ENCODE peak calls at places on chromosomes 5 and 9, in eight cellular contexts. F, R, T, C, V, H, N and J are unnamed samples.

GRCh38 chr5:99119326-99119725 is 190.5 kb upstream of the CHD1 start:
- DNase-seq in F (no peak), R (no peak), T (no peak), C (no peak), V (no peak), H (no peak), N (no peak), J (no peak)

GRCh38 chr9:115289757-115290208 is 171.8 kb upstream of the TNC start:
- DNase-seq in F (no peak), R (no peak), T (peak; percentile 24), C (no peak), V (no peak), H (no peak), N (peak; percentile 83), J (no peak)

GRCh38 chr5:137036630-137037029 is 462.5 kb downstream of the SPOCK1 start:
- DNase-seq in F (peak; percentile 49), R (no peak), T (no peak), C (no peak), V (peak; percentile 72), H (no peak), N (no peak), J (no peak)

GRCh38 chr5:147305147-147305546 is 70.3 kb downstream of the STK32A start:
- DNase-seq in F (no peak), R (no peak), T (no peak), C (no peak), V (peak; percentile 47), H (no peak), N (no peak), J (no peak)

GRCh38 chr5:58871648-58872242 is 288.9 kb downstream of the RAB3C start:
- DNase-seq in F (peak; percentile 56), R (no peak), T (no peak), C (peak; percentile 44), V (peak; percentile 65), H (peak; percentile 23), N (peak; percentile 36), J (no peak)

GRCh38 chr5:76953551-76954382 is 922 bp downstream of the CRHBP start:
- DNase-seq in F (peak; percentile 20), R (no peak), T (no peak), C (no peak), V (peak; percentile 68), H (no peak), N (no peak), J (no peak)

GRCh38 chr5:132675936-132676689 is 2.3 kb downstream of the IL4 start:
- DNase-seq in F (no peak), R (no peak), T (no peak), C (no peak), V (no peak), H (no peak), N (no peak), J (no peak)

GRCh38 chr5:132877938-132878337 is 4.5 kb downstream of the LEAP2 start:
- DNase-seq in F (no peak), R (no peak), T (peak; percentile 53), C (no peak), V (no peak), H (no peak), N (peak; percentile 82), J (no peak)

GRCh38 chr5:126988021-126988569 is 42.3 kb downstream of the MARCHF3 start:
- DNase-seq in F (peak; percentile 91), R (no peak), T (no peak), C (no peak), V (no peak), H (no peak), N (no peak), J (no peak)

GRCh38 chr5:2729189-2729588 is 22.3 kb downstream of the IRX2 start:
- DNase-seq in F (no peak), R (no peak), T (no peak), C (no peak), V (no peak), H (no peak), N (no peak), J (no peak)

GRCh38 chr9:17706347-17706746 is 127.5 kb downstream of the SH3GL2 start:
- DNase-seq in F (no peak), R (no peak), T (no peak), C (no peak), V (no peak), H (no peak), N (no peak), J (no peak)

GRCh38 chr5:138696501-138696900 is 56.7 kb upstream of the CTNNA1 start:
- DNase-seq in F (peak; percentile 77), R (no peak), T (no peak), C (no peak), V (no peak), H (no peak), N (peak; percentile 94), J (peak; percentile 85)

GRCh38 chr9:136618578-136619547 is 43.9 kb upstream of the EGFL7 start:
- DNase-seq in F (no peak), R (no peak), T (no peak), C (no peak), V (no peak), H (no peak), N (no peak), J (no peak)

GRCh38 chr5:52909192-52909591 is 80.0 kb upstream of the ITGA2 start:
- DNase-seq in F (no peak), R (no peak), T (peak; percentile 12), C (no peak), V (no peak), H (no peak), N (no peak), J (no peak)

GRCh38 chr9:73532985-73533384 is 381.3 kb downstream of the ANXA1 start:
- DNase-seq in F (no peak), R (no peak), T (no peak), C (no peak), V (no peak), H (no peak), N (no peak), J (no peak)

GRCh38 chr5:103259705-103260355 is 1.3 kb downstream of the MACIR start:
- DNase-seq in F (no peak), R (peak; percentile 26), T (no peak), C (peak; percentile 28), V (peak; percentile 58), H (no peak), N (peak; percentile 23), J (peak; percentile 58)

DNA sequence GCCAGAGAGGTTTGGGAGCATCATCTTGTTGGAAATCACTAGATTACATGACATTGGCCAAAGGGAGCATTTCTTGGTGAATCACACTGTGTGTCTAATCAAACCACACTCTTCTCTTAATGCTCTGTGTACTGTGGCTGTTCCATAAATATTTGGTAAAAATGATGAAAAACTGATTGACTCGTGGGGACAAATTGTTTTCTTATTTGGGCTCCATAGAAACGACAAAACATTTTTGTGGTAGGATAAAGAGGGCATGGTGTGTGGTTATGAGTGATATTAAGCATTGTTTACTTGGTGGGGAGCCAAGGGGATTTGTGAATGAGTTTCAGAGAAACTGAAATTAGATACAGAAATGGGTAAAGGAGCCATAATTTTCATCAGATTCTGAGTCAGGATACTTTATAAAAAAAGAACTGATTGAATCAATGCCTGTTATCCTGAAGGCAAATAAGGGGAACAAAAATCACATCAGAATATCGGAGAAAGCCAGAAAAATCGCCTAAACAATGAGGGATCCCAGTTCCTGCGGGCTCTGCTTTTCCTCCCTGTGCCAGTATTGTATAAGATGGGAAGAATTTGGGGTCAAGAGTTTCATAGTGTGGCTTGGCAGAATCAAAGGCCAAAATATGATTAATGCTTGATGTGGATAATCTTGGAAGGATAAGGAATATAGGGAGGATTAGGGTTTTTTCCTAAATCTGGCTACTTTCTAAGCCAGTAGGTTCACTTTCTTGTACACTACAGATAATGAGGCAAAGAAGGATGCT is 33.3 kb downstream of the FBXL7 start:
- DNase-seq in F (peak; percentile 16), R (no peak), T (no peak), C (no peak), V (no peak), H (no peak), N (peak; percentile 55), J (no peak)
- H3K4me1 ChIP-seq in F (no peaks in the 10 kb centered on the region), R (peaks cover 2% of the 10 kb centered on the region), T (peaks cover 39% of the 10 kb centered on the region), C (no peaks in the 10 kb centered on the region), V (peaks cover 12% of the 10 kb centered on the region), H (no peaks in the 10 kb centered on the region), N (peaks cover 8% of the 10 kb centered on the region), J (no peaks in the 10 kb centered on the region)

GRCh38 chr9:130013326-130013725 is 29.7 kb downstream of the FNBP1 start:
- DNase-seq in F (no peak), R (no peak), T (no peak), C (no peak), V (no peak), H (no peak), N (no peak), J (no peak)

GRCh38 chr9:130018260-130018659 is 24.7 kb downstream of the FNBP1 start:
- DNase-seq in F (no peak), R (no peak), T (no peak), C (no peak), V (no peak), H (no peak), N (peak; percentile 33), J (no peak)

GRCh38 chr9:130010151-130010988 is 32.6 kb downstream of the FNBP1 start:
- DNase-seq in F (no peak), R (no peak), T (no peak), C (no peak), V (no peak), H (no peak), N (no peak), J (no peak)

GRCh38 chr9:130017035-130017909 is 25.7 kb downstream of the FNBP1 start:
- DNase-seq in F (no peak), R (no peak), T (no peak), C (no peak), V (no peak), H (no peak), N (peak; percentile 27), J (no peak)

DNA sequence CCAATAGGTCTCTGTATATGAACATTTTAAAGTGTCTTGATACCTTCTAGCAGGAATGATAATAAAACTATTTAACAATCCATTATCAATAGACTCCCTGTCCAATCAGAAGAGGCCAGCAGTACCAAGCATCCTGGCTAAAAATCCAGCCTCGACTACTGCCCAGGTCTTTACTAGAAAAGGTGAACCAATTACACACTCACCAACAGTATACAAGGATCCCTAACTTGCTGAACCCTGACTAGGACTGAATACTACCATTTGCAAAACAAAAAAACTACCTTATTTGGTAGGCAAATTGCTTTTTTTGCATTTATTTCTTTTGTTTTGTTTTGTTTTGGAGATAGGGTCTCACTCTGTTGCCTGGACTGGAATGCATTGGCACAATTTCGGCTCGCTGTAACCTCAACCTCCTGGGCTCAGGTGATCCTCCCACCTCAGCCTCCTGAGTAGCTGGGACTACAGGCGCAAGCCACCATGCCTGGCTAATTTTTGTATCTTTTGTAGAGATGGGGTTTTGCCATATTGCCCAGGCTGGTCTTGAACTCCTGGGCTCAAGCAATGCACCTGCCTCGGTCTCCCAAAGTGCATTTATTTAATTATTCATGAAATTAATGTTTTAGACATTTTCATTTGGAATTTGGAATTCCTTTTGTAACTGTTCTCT is 27.5 kb downstream of the FNBP1 start:
- DNase-seq in F (no peak), R (no peak), T (no peak), C (no peak), V (no peak), H (no peak), N (no peak), J (no peak)
- H3K4me1 ChIP-seq in F (no peaks in the 10 kb centered on the region), R (peaks cover 6% of the 10 kb centered on the region), T (no peaks in the 10 kb centered on the region), C (no peaks in the 10 kb centered on the region), V (no peaks in the 10 kb centered on the region), H (peaks cover 19% of the 10 kb centered on the region), N (peaks cover 5% of the 10 kb centered on the region), J (no peaks in the 10 kb centered on the region)

GRCh38 chr5:35876922-35877321 is 20.2 kb downstream of the IL7R start:
- DNase-seq in F (no peak), R (no peak), T (no peak), C (no peak), V (no peak), H (no peak), N (no peak), J (peak; percentile 49)
- H3K4me1 ChIP-seq in F (no peaks in the 10 kb centered on the region), R (no peaks in the 10 kb centered on the region), T (no peaks in the 10 kb centered on the region), C (no peaks in the 10 kb centered on the region), V (no peaks in the 10 kb centered on the region), H (peaks cover 65% of the 10 kb centered on the region), N (no peaks in the 10 kb centered on the region), J (no peaks in the 10 kb centered on the region)

GRCh38 chr5:81626524-81626923 is 124.4 kb downstream of the SSBP2 start:
- DNase-seq in F (peak; percentile 86), R (no peak), T (no peak), C (peak; percentile 40), V (no peak), H (no peak), N (peak; percentile 90), J (peak; percentile 73)
- H3K4me1 ChIP-seq in F (peaks cover 19% of the 10 kb centered on the region), R (no peaks in the 10 kb centered on the region), T (peaks cover 14% of the 10 kb centered on the region), C (peaks cover 25% of the 10 kb centered on the region), V (no peaks in the 10 kb centered on the region), H (peaks cover 9% of the 10 kb centered on the region), N (peaks cover 4% of the 10 kb centered on the region), J (no peaks in the 10 kb centered on the region)